ENCODE peak calls at places on chromosomes 16 and 17, in four cellular contexts. X, E, B and C are unnamed samples. For H3K4me1, the result is how much of the 10 kb centered on the place peaks cover.

GRCh38 chr16:27228621-27229501 is 25.5 kb downstream of the KDM8 start:
- DNase-seq in E (no peak), B (peak), X (no peak), C (no peak)

GRCh38 chr17:4679652-4680051 is 24.3 kb downstream of the PELP1 start:
- DNase-seq in B (no peak), E (no peak), X (peak), C (no peak)

GRCh38 chr16:31528726-31529397 is 1.2 kb downstream of the AHSP start:
- DNase-seq in E (peak), B (no peak), X (no peak), C (no peak)

GRCh38 chr17:48510761-48511604 is 19.8 kb downstream of the HOXB1 start:
- DNase-seq in E (no peak), X (no peak), B (no peak), C (no peak)

GRCh38 chr17:34011599-34011998 is 243.5 kb upstream of the CCL2 start:
- DNase-seq in X (no peak), B (no peak), E (no peak), C (no peak)

GRCh38 chr17:72193395-72194106 is 72.7 kb downstream of the SOX9 start:
- DNase-seq in E (no peak), X (no peak), B (no peak), C (no peak)

GRCh38 chr17:74176546-74177001 is 26.9 kb upstream of the RPL38 start:
- DNase-seq in B (no peak), E (peak), X (peak), C (peak)

GRCh38 chr17:74694081-74694480 is 18.6 kb downstream of the CD300LF start:
- DNase-seq in X (no peak), B (no peak), E (no peak), C (no peak)

GRCh38 chr17:45148183-45149036 is at the start of gene HEXIM1:
- DNase-seq in B (peak), X (peak), E (peak), C (peak)

GRCh38 chr17:45149669-45150603 is 1.7 kb downstream of the HEXIM1 start:
- DNase-seq in B (peak), X (peak), E (no peak), C (peak)

GRCh38 chr17:45150911-45151809 is 2.9 kb downstream of the HEXIM1 start:
- DNase-seq in X (no peak), E (no peak), B (no peak), C (no peak)

GRCh38 chr17:45147581-45148182 is 593 bp upstream of the HEXIM1 start:
- DNase-seq in X (peak), B (peak), E (peak), C (peak)

DNA sequence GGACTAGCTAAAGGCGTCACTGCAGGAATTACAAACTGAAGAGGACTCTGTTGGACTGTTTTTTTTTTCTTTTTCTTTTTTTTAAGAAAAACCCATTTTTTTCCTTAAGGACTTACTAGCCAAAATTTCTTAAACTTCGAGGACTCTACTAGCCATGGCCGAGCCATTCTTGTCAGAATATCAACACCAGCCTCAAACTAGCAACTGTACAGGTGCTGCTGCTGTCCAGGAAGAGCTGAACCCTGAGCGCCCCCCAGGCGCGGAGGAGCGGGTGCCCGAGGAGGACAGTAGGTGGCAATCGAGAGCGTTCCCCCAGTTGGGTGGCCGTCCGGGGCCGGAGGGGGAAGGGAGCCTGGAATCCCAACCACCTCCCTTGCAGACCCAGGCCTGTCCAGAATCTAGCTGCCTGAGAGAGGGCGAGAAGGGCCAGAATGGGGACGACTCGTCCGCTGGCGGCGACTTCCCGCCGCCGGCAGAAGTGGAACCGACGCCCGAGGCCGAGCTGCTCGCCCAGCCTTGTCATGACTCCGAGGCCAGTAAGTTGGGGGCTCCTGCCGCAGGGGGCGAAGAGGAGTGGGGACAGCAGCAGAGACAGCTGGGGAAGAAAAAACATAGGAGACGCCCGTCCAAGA is 878 bp downstream of the HEXIM1 start:
- DNase-seq in X (peak), B (peak), E (peak), C (peak)
- TF ChIP-seq POLR2A in X (peak), B (peak), E (no peak), C (no peak)

GRCh38 chr16:11204513-11205047 is 51.4 kb downstream of the SOCS1 start:
- DNase-seq in X (no peak), E (no peak), B (no peak), C (no peak)

GRCh38 chr16:11203111-11203623 is 52.8 kb downstream of the SOCS1 start:
- DNase-seq in B (no peak), E (no peak), X (no peak), C (no peak)

GRCh38 chr16:11200523-11201063 is 55.4 kb downstream of the SOCS1 start:
- DNase-seq in B (no peak), X (no peak), E (no peak), C (no peak)

GRCh38 chr16:11201498-11202259 is 54.3 kb downstream of the SOCS1 start:
- DNase-seq in E (no peak), X (peak), B (no peak), C (peak)

GRCh38 chr16:11202260-11203091 is 53.5 kb downstream of the SOCS1 start:
- DNase-seq in B (no peak), X (no peak), E (no peak), C (no peak)
- TF ChIP-seq EP300 in B (no peak), X (no peak), E (no peak), C (no peak)

GRCh38 chr17:77392376-77393273 is 251.9 kb downstream of the SEC14L1 start:
- DNase-seq in B (no peak), E (peak), X (peak), C (peak)

GRCh38 chr17:77391668-77392375 is 251.1 kb downstream of the SEC14L1 start:
- DNase-seq in B (peak), X (peak), E (no peak), C (no peak)

GRCh38 chr17:77393274-77393600 is 252.5 kb downstream of the SEC14L1 start:
- DNase-seq in E (no peak), B (no peak), X (no peak), C (no peak)

GRCh38 chr17:77388384-77389306 is 247.9 kb downstream of the SEC14L1 start:
- DNase-seq in E (no peak), B (no peak), X (no peak), C (no peak)

GRCh38 chr17:77390870-77391269 is 250.1 kb downstream of the SEC14L1 start:
- DNase-seq in X (no peak), B (no peak), E (no peak), C (no peak)
- H3K4me1 ChIP-seq in X (half or more), B (half or more), E (half or more), C (half or more)

GRCh38 chr17:51767287-51767686 is 391.2 kb downstream of the CA10 start:
- DNase-seq in E (no peak), X (no peak), B (no peak), C (no peak)

GRCh38 chr17:51765558-51766145 is 392.9 kb downstream of the CA10 start:
- DNase-seq in E (no peak), B (no peak), X (no peak), C (no peak)

GRCh38 chr17:51769231-51769630 is 389.3 kb downstream of the CA10 start:
- DNase-seq in X (no peak), E (no peak), B (no peak), C (no peak)

GRCh38 chr17:51768706-51769105 is 389.8 kb downstream of the CA10 start:
- DNase-seq in B (no peak), E (no peak), X (no peak), C (no peak)

GRCh38 chr17:51770031-51770759 is 388.3 kb downstream of the CA10 start:
- DNase-seq in X (no peak), B (no peak), E (no peak), C (no peak)
- TF ChIP-seq POLR2A in X (no peak), B (no peak), E (no peak), C (no peak)

GRCh38 chr17:66431910-66432309 is 129.5 kb downstream of the PRKCA start:
- DNase-seq in E (no peak), B (no peak), X (peak), C (no peak)
- TF ChIP-seq EP300 in E (no peak), B (no peak), X (no peak), C (no peak)

DNA sequence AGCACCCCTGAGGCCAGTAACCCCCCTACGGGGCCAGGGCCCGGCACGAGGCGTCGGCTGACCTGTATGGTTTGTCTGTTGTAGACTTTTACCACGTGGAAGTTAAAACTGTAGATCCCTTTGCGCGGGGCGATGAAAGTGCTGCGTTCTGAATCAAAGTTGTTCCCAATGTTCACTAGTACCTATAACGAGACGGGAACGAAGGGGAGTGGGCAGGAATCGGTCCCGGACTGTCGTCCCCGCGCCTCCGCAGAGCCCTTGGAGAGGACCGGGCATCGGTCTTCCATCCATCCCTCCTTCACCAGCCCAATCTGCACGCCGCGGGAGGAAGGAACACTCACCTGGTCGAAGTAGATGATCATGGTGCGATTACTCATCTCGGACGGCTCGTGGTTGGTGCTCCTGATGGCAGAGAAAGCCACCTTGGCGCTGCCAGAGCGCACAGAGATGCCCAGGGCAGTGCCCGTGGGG is 742 bp downstream of the CBLN1 start:
- DNase-seq in X (no peak), B (no peak), E (peak), C (no peak)
- H3K4me1 ChIP-seq in X (under half), B (under half), E (under half), C (under half)

GRCh38 chr17:16652847-16653366 is 743 bp downstream of the ZNF624 start:
- DNase-seq in X (no peak), B (no peak), E (no peak), C (no peak)

GRCh38 chr17:16652252-16652651 is 1.4 kb downstream of the ZNF624 start:
- DNase-seq in X (no peak), E (no peak), B (no peak), C (no peak)

GRCh38 chr17:16649585-16649984 is 4.1 kb downstream of the ZNF624 start:
- DNase-seq in E (no peak), X (no peak), B (no peak), C (no peak)

GRCh38 chr17:16653367-16654041 is at the start of gene ZNF624:
- DNase-seq in B (peak), E (peak), X (peak), C (peak)
- TF ChIP-seq POLR2A in B (peak), E (peak), X (peak), C (no peak)

GRCh38 chr16:23678430-23679273 is at the start of gene PLK1:
- DNase-seq in B (peak), X (peak), E (peak), C (peak)
- TF ChIP-seq EP300 in B (no peak), X (no peak), E (no peak), C (no peak)